ENCODE peak calls at places on chromosomes 13 and 19, in seven cellular contexts. Z is CD8-positive, alpha-beta memory T cell; N is effector memory CD4-positive, alpha-beta T cell; S is heart left ventricle; T is heart right ventricle; O is aorta; C is AG10803. Q is an unnamed sample.

GRCh38 chr19:40224342-40225148 is 1.9 kb downstream of the CCNP start:
- DNase-seq in T (no peak), S (no peak), Z (no peak), N (no peak), O (no peak), C (no peak), Q (no peak)

GRCh38 chr19:55340784-55341147 is 1.1 kb downstream of the KMT5C start:
- DNase-seq in O (no peak), Z (no peak), C (no peak), S (no peak), T (no peak), N (no peak), Q (no peak)

GRCh38 chr13:25886438-25887214 is 165.2 kb downstream of the SHISA2 start:
- DNase-seq in T (no peak), S (no peak), N (no peak), C (peak), Z (no peak), O (no peak), Q (peak)

GRCh38 chr19:46639356-46640061 is 3.5 kb upstream of the GNG8 start:
- DNase-seq in O (peak), N (no peak), Z (no peak), S (peak), T (peak), C (peak), Q (peak)

GRCh38 chr13:39818953-39819352 is 163.5 kb downstream of the COG6 start:
- DNase-seq in S (no peak), C (no peak), O (no peak), T (no peak), Z (no peak), N (no peak), Q (peak)

GRCh38 chr13:111521691-111522229 is 201.3 kb downstream of the TEX29 start:
- DNase-seq in O (no peak), Z (no peak), N (no peak), C (no peak), T (no peak), S (no peak), Q (no peak)

GRCh38 chr19:35013820-35014754 is 14.0 kb downstream of the GRAMD1A start:
- DNase-seq in S (no peak), N (peak), C (no peak), Z (peak), T (no peak), O (no peak), Q (peak)

GRCh38 chr13:112110479-112110878 is 43.5 kb downstream of the SOX1 start:
- DNase-seq in O (no peak), T (no peak), C (no peak), Z (no peak), S (no peak), N (no peak), Q (no peak)

GRCh38 chr13:21849323-21849722 is 178.4 kb downstream of the FGF9 start:
- DNase-seq in S (no peak), N (no peak), O (no peak), T (no peak), Z (peak), C (peak), Q (peak)

GRCh38 chr19:36488816-36489138 is 584 bp downstream of the ZNF566 start:
- DNase-seq in S (peak), N (no peak), Z (no peak), C (peak), O (no peak), T (peak), Q (no peak)

GRCh38 chr19:19304186-19304975 is 15.9 kb downstream of the SUGP1 start:
- DNase-seq in C (no peak), N (no peak), O (no peak), T (peak), S (peak), Z (no peak), Q (no peak)

GRCh38 chr13:40446365-40446764 is 220.1 kb downstream of the FOXO1 start:
- DNase-seq in Z (no peak), O (no peak), N (no peak), T (no peak), S (no peak), C (peak), Q (peak)

GRCh38 chr19:13987101-13987890 is 18.8 kb downstream of the RFX1 start:
- DNase-seq in T (peak), C (no peak), Z (no peak), N (no peak), S (peak), O (peak), Q (no peak)

GRCh38 chr13:41931337-41931736 is 29.6 kb downstream of the VWA8 start:
- DNase-seq in O (no peak), T (no peak), Z (no peak), N (no peak), C (peak), S (no peak), Q (peak)

GRCh38 chr13:33033361-33033812 is 17.2 kb downstream of the KL start:
- DNase-seq in N (no peak), Z (peak), S (no peak), O (no peak), T (no peak), C (no peak), Q (no peak)

GRCh38 chr13:23432589-23432988 is 913 bp downstream of the SACS start:
- DNase-seq in T (no peak), C (no peak), O (no peak), N (no peak), S (no peak), Z (no peak), Q (no peak)

GRCh38 chr13:38872693-38873092 is 117.9 kb downstream of the STOML3 start:
- DNase-seq in Z (peak), N (no peak), C (peak), T (peak), O (no peak), S (no peak), Q (peak)

GRCh38 chr13:110973007-110973700 is 58.3 kb upstream of the ANKRD10 start:
- DNase-seq in S (no peak), Z (no peak), C (no peak), N (no peak), T (no peak), O (no peak), Q (no peak)

GRCh38 chr13:74115138-74115537 is 19.1 kb downstream of the KLF12 start:
- DNase-seq in N (no peak), S (no peak), Z (no peak), C (peak), T (no peak), O (no peak), Q (peak)

GRCh38 chr19:39474139-39474620 is 6.5 kb upstream of the TIMM50 start:
- DNase-seq in C (peak), O (no peak), T (peak), Z (peak), S (peak), N (peak), Q (peak)

GRCh38 chr13:23928985-23929384 is 31.7 kb upstream of the C1QTNF9B start:
- DNase-seq in Z (no peak), N (no peak), T (no peak), O (no peak), C (peak), S (no peak), Q (peak)

GRCh38 chr19:2266183-2266993 is 10.2 kb upstream of the JSRP1 start:
- DNase-seq in T (peak), C (peak), Z (no peak), N (no peak), O (peak), S (peak), Q (peak)

GRCh38 chr19:29680937-29681336 is 15.7 kb downstream of the PLEKHF1 start:
- DNase-seq in S (no peak), O (peak), T (no peak), Z (no peak), N (no peak), C (no peak), Q (no peak)

GRCh38 chr19:38068851-38069250 is 155.2 kb downstream of the DPF1 start:
- DNase-seq in T (no peak), N (no peak), O (no peak), S (no peak), C (no peak), Z (no peak), Q (no peak)

GRCh38 chr19:17076539-17076919 is 952 bp downstream of the MYO9B start:
- DNase-seq in Z (peak), N (no peak), S (no peak), T (no peak), O (no peak), C (peak), Q (no peak)

GRCh38 chr19:17292301-17293074 is 10.7 kb downstream of the ABHD8 start:
- DNase-seq in N (peak), T (peak), S (peak), C (peak), O (peak), Z (peak), Q (peak)

GRCh38 chr19:27691991-27692390 is 1521.0 kb downstream of the UQCRFS1 start:
- DNase-seq in O (no peak), S (no peak), T (no peak), Z (no peak), C (no peak), N (no peak), Q (no peak)

GRCh38 chr19:32708457-32708856 is 11.1 kb upstream of the TDRD12 start:
- DNase-seq in S (no peak), C (no peak), T (no peak), O (no peak), Z (no peak), N (no peak), Q (peak)

GRCh38 chr13:29923554-29924481 is 73.4 kb upstream of the UBL3 start:
- DNase-seq in C (peak), S (peak), O (peak), N (peak), Z (peak), T (peak), Q (peak)

GRCh38 chr19:1243768-1244692 is 2.5 kb downstream of the ATP5F1D start:
- DNase-seq in N (peak), S (peak), T (peak), O (peak), C (peak), Z (peak), Q (peak)

GRCh38 chr19:6232567-6232966 is 47.2 kb downstream of the MLLT1 start:
- DNase-seq in Z (no peak), C (peak), S (no peak), T (no peak), N (no peak), O (no peak), Q (peak)

GRCh38 chr19:45640849-45641273 is 1.7 kb upstream of the EML2 start:
- DNase-seq in C (no peak), S (no peak), Z (peak), O (no peak), T (no peak), N (no peak), Q (no peak)

GRCh38 chr19:35024095-35024494 is 6.2 kb upstream of the SCN1B start:
- DNase-seq in S (no peak), C (no peak), T (no peak), Z (no peak), N (no peak), O (no peak), Q (no peak)

GRCh38 chr13:48318014-48318713 is 14.6 kb downstream of the RB1 start:
- DNase-seq in N (no peak), C (no peak), S (peak), O (peak), T (peak), Z (peak), Q (no peak)

GRCh38 chr13:33347866-33348265 is 62.3 kb upstream of the STARD13 start:
- DNase-seq in C (no peak), O (peak), T (no peak), Z (no peak), N (no peak), S (no peak), Q (no peak)

GRCh38 chr13:111396457-111396856 is 76.0 kb downstream of the TEX29 start:
- DNase-seq in Z (no peak), O (no peak), C (no peak), T (no peak), N (no peak), S (peak), Q (no peak)

GRCh38 chr13:63167699-63168337 is 1752.2 kb upstream of the PCDH20 start:
- DNase-seq in C (no peak), O (no peak), S (no peak), T (no peak), N (no peak), Z (no peak), Q (peak)

GRCh38 chr13:41456768-41457588 is at the start of gene RGCC:
- DNase-seq in C (peak), S (peak), Z (peak), N (peak), T (peak), O (peak), Q (peak)

GRCh38 chr19:11949201-11949600 is 15.6 kb upstream of the ZNF763 start:
- DNase-seq in S (no peak), T (no peak), C (no peak), Z (no peak), O (no peak), N (no peak), Q (peak)

GRCh38 chr13:28494537-28494860 is 429 bp downstream of the FLT1 start:
- DNase-seq in S (no peak), T (no peak), N (no peak), Z (no peak), O (no peak), C (no peak), Q (no peak)

GRCh38 chr13:28494861-28495585 is at the start of gene FLT1:
- DNase-seq in S (peak), C (no peak), N (no peak), Z (peak), T (peak), O (peak), Q (no peak)

GRCh38 chr13:28497143-28497876 is 2.4 kb upstream of the FLT1 start:
- DNase-seq in O (no peak), T (no peak), C (no peak), N (no peak), S (no peak), Z (peak), Q (no peak)

GRCh38 chr13:28493740-28494536 is 990 bp downstream of the FLT1 start:
- DNase-seq in C (no peak), S (no peak), T (peak), O (no peak), Z (no peak), N (no peak), Q (no peak)

GRCh38 chr13:28495586-28496564 is 947 bp upstream of the FLT1 start:
- DNase-seq in N (no peak), T (no peak), Z (no peak), S (no peak), O (no peak), C (no peak), Q (no peak)
- H3K4me3 ChIP-seq in N (no peak), T (peak), Z (no peak), S (peak), O (no peak), C (peak), Q (peak)

DNA sequence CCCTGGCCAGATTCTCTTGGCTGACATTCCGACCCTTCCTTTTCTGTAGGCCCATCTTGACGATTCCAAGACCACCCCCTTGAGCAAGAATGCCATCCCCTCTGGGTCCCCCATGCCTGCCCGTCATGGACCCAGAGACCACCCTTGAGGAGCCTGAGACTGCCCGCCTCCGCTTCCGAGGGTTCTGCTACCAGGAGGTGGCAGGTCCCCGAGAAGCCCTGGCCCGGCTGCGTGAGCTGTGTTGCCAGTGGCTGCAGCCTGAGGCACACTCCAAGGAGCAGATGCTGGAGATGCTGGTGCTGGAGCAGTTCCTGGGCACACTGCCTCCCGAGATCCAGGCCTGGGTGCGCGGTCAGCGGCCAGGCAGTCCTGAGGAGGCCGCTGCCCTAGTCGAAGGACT is 978 bp downstream of the ZNF446 start:
- DNase-seq in Z (no peak), S (no peak), N (no peak), C (no peak), O (no peak), T (no peak), Q (no peak)
- H3K4me3 ChIP-seq in Z (peak), S (no peak), N (no peak), C (peak), O (no peak), T (no peak), Q (no peak)

GRCh38 chr19:42089191-42089750 is 13.3 kb downstream of the ZNF574 start:
- DNase-seq in Z (no peak), T (no peak), C (no peak), N (no peak), S (no peak), O (peak), Q (no peak)
- H3K4me3 ChIP-seq in Z (no peak), T (no peak), C (no peak), N (no peak), S (no peak), O (no peak), Q (no peak)

GRCh38 chr19:10291554-10292205 is 1.9 kb downstream of the ICAM5 start:
- DNase-seq in Z (no peak), N (no peak), O (no peak), C (no peak), T (no peak), S (no peak), Q (no peak)
- H3K4me3 ChIP-seq in Z (peak), N (peak), O (no peak), C (peak), T (peak), S (peak), Q (peak)

DNA sequence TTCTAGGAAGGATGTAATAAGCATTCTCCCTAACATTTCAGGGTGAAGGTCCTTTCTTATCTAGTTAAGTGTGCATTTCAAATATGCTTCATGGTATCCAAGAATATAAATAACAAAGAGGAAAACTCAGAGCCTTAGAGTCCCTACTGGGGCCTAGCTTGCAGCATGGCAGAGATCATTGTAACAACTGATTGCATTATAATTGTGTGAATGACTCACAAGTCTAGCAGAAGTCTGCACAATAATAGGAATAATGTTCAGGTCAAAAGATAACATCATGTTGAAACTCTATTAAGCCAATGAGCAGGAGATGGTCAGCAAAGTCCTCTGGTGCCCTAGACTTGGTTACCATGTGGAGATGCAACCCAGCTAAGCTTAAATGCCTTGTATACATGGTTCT is 3.4 kb downstream of the POSTN start:
- DNase-seq in O (no peak), C (peak), T (no peak), S (no peak), Z (no peak), N (no peak), Q (peak)
- H3K4me3 ChIP-seq in O (no peak), C (no peak), T (no peak), S (no peak), Z (no peak), N (no peak), Q (peak)

DNA sequence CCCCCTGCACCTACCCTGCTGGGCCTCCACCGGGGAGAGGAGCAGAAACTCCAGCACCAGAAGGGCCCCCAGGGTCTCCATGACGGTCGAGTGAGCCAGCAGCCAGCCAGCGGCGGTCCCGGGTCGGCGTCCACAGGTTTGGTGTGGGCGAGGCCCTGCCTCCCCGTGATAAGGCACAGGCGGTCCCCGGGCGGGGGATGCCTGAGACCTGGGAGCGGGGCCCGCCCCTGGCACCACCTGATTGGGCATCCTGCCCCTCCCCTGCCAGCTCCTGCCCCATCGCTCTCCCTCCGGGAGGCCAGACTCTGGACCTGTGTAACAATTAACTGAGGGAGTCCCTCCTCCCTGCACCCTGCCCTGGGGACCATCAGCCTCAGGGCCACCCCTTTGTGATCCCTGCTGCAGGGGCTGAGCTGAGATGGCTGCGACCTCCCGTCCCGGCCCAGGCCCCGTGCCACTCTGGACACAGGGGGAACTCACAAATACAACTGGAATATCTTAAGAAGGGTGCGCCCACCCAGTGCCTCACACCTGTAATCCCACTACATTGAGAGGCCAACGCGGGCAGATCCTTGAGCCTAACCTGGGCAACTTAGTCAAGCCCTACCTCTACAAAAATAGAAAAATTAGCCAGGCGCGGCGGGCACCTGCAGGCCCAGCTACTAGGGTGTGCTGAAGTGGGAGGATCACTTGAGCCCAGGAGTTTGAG is at the start of gene SMIM24:
- DNase-seq in T (no peak), C (no peak), Z (no peak), N (no peak), O (no peak), S (no peak), Q (no peak)
- H3K4me3 ChIP-seq in T (no peak), C (no peak), Z (no peak), N (no peak), O (no peak), S (no peak), Q (no peak)

DNA sequence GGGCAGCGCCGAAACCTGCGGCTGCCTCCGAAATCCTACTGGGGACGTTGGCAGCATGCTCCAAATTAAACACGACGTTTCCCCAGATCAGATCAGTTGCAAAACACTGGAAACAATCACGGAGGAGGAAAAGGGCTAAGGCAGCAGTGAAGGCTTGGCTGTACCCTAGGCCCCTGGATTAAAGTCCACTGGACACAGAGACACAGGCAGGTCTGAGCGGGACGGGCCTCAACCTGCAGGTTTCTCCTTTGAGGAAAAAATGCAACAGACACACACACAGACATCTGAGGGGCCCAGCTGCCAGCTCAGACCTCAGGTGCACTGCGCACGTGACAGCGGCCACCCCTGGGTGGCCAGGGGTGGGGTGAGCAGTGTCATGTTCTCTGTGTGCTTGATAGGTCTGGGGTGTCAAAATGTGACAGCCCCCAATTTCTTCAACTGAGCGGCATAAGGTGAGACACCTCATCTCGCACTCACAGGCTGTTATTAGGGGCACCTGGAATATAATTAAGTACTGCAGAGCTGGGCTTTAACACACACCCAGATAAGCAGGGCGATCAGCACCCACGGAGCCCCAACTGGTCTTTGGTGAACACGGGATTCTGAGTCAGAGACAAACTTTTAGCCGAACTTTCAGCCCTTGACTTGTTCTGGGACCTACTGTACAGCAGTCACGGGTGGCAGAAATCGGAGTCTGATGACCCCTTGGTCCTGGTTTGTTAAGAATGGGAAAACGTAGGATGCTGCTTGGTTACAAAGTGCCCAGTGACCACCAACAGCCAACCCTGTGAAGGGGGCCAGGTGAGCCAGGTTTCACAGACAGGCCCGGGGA is 9.3 kb downstream of the SH3GL1 start:
- DNase-seq in S (no peak), N (no peak), T (no peak), O (no peak), Z (no peak), C (no peak), Q (peak)
- H3K4me3 ChIP-seq in S (peak), N (no peak), T (no peak), O (no peak), Z (no peak), C (peak), Q (no peak)

Q was measured in choroid plexus epithelial cell.